ENCODE peak calls at places on chromosomes 16 and 17, in four cellular contexts. One of them, this sample, is unnamed.

GRCh38 chr17:20080513-20080912 is 71.4 kb downstream of the SPECC1 start:
- DNase-seq in PC-3: no peak
- DNase-seq in retinal pigment epithelial cell: no peak
- DNase-seq in foreskin fibroblast: no peak
- DNase-seq in this sample: no peak

GRCh38 chr17:36591434-36592315 is at the start of gene DHRS11:
- DNase-seq in PC-3: peak; percentile 67
- DNase-seq in retinal pigment epithelial cell: no peak
- DNase-seq in foreskin fibroblast: peak; percentile 92
- DNase-seq in this sample: peak; percentile 97

GRCh38 chr16:46907061-46907774 is 23.1 kb downstream of the GPT2 start:
- DNase-seq in PC-3: no peak
- DNase-seq in retinal pigment epithelial cell: no peak
- DNase-seq in foreskin fibroblast: no peak
- DNase-seq in this sample: no peak

GRCh38 chr17:39672522-39673334 is 4.5 kb downstream of the PNMT start:
- DNase-seq in PC-3: no peak
- DNase-seq in retinal pigment epithelial cell: no peak
- DNase-seq in foreskin fibroblast: no peak
- DNase-seq in this sample: no peak

GRCh38 chr17:68389041-68389440 is 68.3 kb downstream of the WIPI1 start:
- DNase-seq in PC-3: no peak
- DNase-seq in retinal pigment epithelial cell: no peak
- DNase-seq in foreskin fibroblast: no peak
- DNase-seq in this sample: no peak

GRCh38 chr16:87823146-87823929 is 46.0 kb downstream of the SLC7A5 start:
- DNase-seq in PC-3: no peak
- DNase-seq in retinal pigment epithelial cell: no peak
- DNase-seq in foreskin fibroblast: no peak
- DNase-seq in this sample: no peak

GRCh38 chr17:44565866-44566443 is 8.7 kb downstream of the FZD2 start:
- DNase-seq in PC-3: peak; percentile 47
- DNase-seq in retinal pigment epithelial cell: no peak
- DNase-seq in foreskin fibroblast: peak; percentile 56
- DNase-seq in this sample: no peak

GRCh38 chr17:27956601-27957445 is 63.7 kb upstream of the LYRM9 start:
- DNase-seq in PC-3: no peak
- DNase-seq in retinal pigment epithelial cell: no peak
- DNase-seq in foreskin fibroblast: no peak
- DNase-seq in this sample: no peak

GRCh38 chr16:50697421-50697715 is 4.0 kb downstream of the NOD2 start:
- DNase-seq in PC-3: no peak
- DNase-seq in retinal pigment epithelial cell: no peak
- DNase-seq in foreskin fibroblast: no peak
- DNase-seq in this sample: no peak

GRCh38 chr17:31425646-31426045 is 34.2 kb downstream of the RAB11FIP4 start:
- DNase-seq in PC-3: no peak
- DNase-seq in retinal pigment epithelial cell: no peak
- DNase-seq in foreskin fibroblast: peak; percentile 45
- DNase-seq in this sample: no peak

GRCh38 chr17:2975469-2975958 is 87.9 kb downstream of the OR1D5 start:
- DNase-seq in PC-3: peak; percentile 74
- DNase-seq in retinal pigment epithelial cell: no peak
- DNase-seq in foreskin fibroblast: no peak
- DNase-seq in this sample: no peak

GRCh38 chr17:39631403-39631802 is 4.7 kb downstream of the PPP1R1B start:
- DNase-seq in PC-3: peak; percentile 78
- DNase-seq in retinal pigment epithelial cell: no peak
- DNase-seq in foreskin fibroblast: no peak
- DNase-seq in this sample: no peak

GRCh38 chr16:77789085-77789611 is 784 bp downstream of the VAT1L start:
- DNase-seq in PC-3: no peak
- DNase-seq in retinal pigment epithelial cell: no peak
- DNase-seq in foreskin fibroblast: peak; percentile 5
- DNase-seq in this sample: no peak

GRCh38 chr17:18182190-18182977 is 1.2 kb upstream of the ALKBH5 start:
- DNase-seq in PC-3: no peak
- DNase-seq in retinal pigment epithelial cell: no peak
- DNase-seq in foreskin fibroblast: peak; percentile 17
- DNase-seq in this sample: no peak
- TF ChIP-seq CTCF in PC-3: no peak
- TF ChIP-seq CTCF in retinal pigment epithelial cell: no peak
- TF ChIP-seq CTCF in foreskin fibroblast: no peak
- TF ChIP-seq CTCF in this sample: no peak

GRCh38 chr16:55324491-55325447 is 766 bp downstream of the IRX6 start:
- DNase-seq in PC-3: no peak
- DNase-seq in retinal pigment epithelial cell: no peak
- DNase-seq in foreskin fibroblast: peak; percentile 8
- DNase-seq in this sample: peak; percentile 12

GRCh38 chr16:55325458-55326109 is 1.6 kb downstream of the IRX6 start:
- DNase-seq in PC-3: no peak
- DNase-seq in retinal pigment epithelial cell: no peak
- DNase-seq in foreskin fibroblast: no peak
- DNase-seq in this sample: peak; percentile 10

GRCh38 chr16:55322327-55322726 is 1.7 kb upstream of the IRX6 start:
- DNase-seq in PC-3: no peak
- DNase-seq in retinal pigment epithelial cell: no peak
- DNase-seq in foreskin fibroblast: no peak
- DNase-seq in this sample: no peak

GRCh38 chr16:55326261-55326802 is 2.3 kb downstream of the IRX6 start:
- DNase-seq in PC-3: no peak
- DNase-seq in retinal pigment epithelial cell: no peak
- DNase-seq in foreskin fibroblast: no peak
- DNase-seq in this sample: peak; percentile 8

GRCh38 chr16:55323637-55324490 is at the start of gene IRX6:
- DNase-seq in PC-3: no peak
- DNase-seq in retinal pigment epithelial cell: no peak
- DNase-seq in foreskin fibroblast: peak; percentile 6
- DNase-seq in this sample: peak; percentile 37
- TF ChIP-seq CTCF in PC-3: peak; percentile 19
- TF ChIP-seq CTCF in retinal pigment epithelial cell: peak; percentile 27
- TF ChIP-seq CTCF in foreskin fibroblast: peak; percentile 37
- TF ChIP-seq CTCF in this sample: peak; percentile 2

GRCh38 chr17:49514374-49514738 is 19.3 kb downstream of the NGFR start:
- DNase-seq in PC-3: no peak
- DNase-seq in retinal pigment epithelial cell: no peak
- DNase-seq in foreskin fibroblast: no peak
- DNase-seq in this sample: no peak
- TF ChIP-seq CTCF in PC-3: peak; percentile 48
- TF ChIP-seq CTCF in retinal pigment epithelial cell: peak; percentile 41
- TF ChIP-seq CTCF in foreskin fibroblast: peak; percentile 30
- TF ChIP-seq CTCF in this sample: no peak

DNA sequence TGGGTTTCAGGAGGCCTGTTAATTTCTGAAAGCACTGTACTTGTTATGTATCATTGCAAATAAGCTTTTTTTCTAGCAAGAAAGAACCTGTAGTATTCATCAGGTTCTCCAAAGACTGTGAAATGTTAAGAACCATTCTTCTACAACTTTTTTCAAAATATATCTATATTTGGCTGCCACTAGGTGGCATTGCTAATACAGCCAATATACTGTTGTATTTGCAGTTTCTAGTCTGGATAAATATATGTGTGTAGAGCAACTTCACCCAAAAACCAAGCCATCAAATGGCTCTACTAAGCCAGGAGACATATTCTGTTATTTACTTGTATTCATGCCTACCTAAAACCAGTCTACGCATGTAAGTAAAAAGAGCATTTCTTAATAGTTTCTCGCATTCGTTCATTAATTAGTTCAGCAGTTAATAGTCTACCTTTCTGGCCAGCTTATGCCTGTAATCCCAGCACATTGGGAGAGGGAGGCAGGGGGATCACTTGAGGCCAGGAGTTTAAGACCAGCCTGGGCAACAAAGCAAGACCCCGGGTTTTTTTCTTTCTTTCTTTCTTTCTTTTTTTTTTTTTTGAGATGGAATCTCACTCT is 39.5 kb downstream of the VMP1 start:
- DNase-seq in PC-3: peak; percentile 77
- DNase-seq in retinal pigment epithelial cell: no peak
- DNase-seq in foreskin fibroblast: peak; percentile 69
- DNase-seq in this sample: peak; percentile 48
- TF ChIP-seq CTCF in PC-3: peak; percentile 94
- TF ChIP-seq CTCF in retinal pigment epithelial cell: peak; percentile 64
- TF ChIP-seq CTCF in foreskin fibroblast: peak; percentile 54
- TF ChIP-seq CTCF in this sample: peak; percentile 44

This sample was measured in GM13976.